ENCODE peak calls at places on chromosomes 11 and 22, in five cellular contexts. Z is stomach, A is suprapubic skin, V is adrenal gland, N is heart left ventricle. F is an unnamed sample.

GRCh38 chr11:889261-889660 is 21.3 kb downstream of the CHID1 start:
- DNase-seq in Z (no peak), A (no peak), V (no peak), N (no peak), F (no peak)

GRCh38 chr11:70230151-70230839 is 27.2 kb downstream of the FADD start:
- DNase-seq in Z (no peak), A (no peak), V (no peak), N (no peak), F (no peak)

GRCh38 chr11:23540101-23540561 is 679.9 kb upstream of the CCDC179 start:
- DNase-seq in Z (no peak), A (no peak), V (peak), N (no peak), F (no peak)

GRCh38 chr11:6455070-6455469 is 14.3 kb upstream of the HPX start:
- DNase-seq in Z (no peak), A (no peak), V (no peak), N (no peak), F (no peak)

GRCh38 chr11:19320764-19321163 is 80.0 kb upstream of the E2F8 start:
- DNase-seq in Z (no peak), A (no peak), V (no peak), N (no peak), F (peak)

GRCh38 chr11:108147150-108147549 is 25.8 kb downstream of the ACAT1 start:
- DNase-seq in Z (no peak), A (no peak), V (no peak), N (no peak), F (no peak)

GRCh38 chr11:128848815-128849455 is 18.2 kb downstream of the KCNJ1 start:
- DNase-seq in Z (peak), A (no peak), V (peak), N (peak), F (peak)

GRCh38 chr22:17846326-17846992 is 72.2 kb upstream of the BID start:
- DNase-seq in Z (no peak), A (no peak), V (peak), N (no peak), F (peak)

GRCh38 chr11:125408281-125408680 is 87.8 kb downstream of the FEZ1 start:
- DNase-seq in Z (no peak), A (peak), V (no peak), N (no peak), F (no peak)

GRCh38 chr22:37639070-37639760 is at the start of gene SH3BP1:
- DNase-seq in Z (peak), A (no peak), V (peak), N (peak), F (peak)

GRCh38 chr11:4118107-4118506 is 23.5 kb downstream of the RRM1 start:
- DNase-seq in Z (no peak), A (no peak), V (no peak), N (no peak), F (no peak)

GRCh38 chr11:29432719-29433325 is 584.0 kb downstream of the KCNA4 start:
- DNase-seq in Z (no peak), A (no peak), V (no peak), N (no peak), F (no peak)

GRCh38 chr11:115238086-115238485 is 266.1 kb downstream of the CADM1 start:
- DNase-seq in Z (no peak), A (no peak), V (no peak), N (no peak), F (no peak)

GRCh38 chr11:95375881-95376280 is 144.9 kb upstream of the SESN3 start:
- DNase-seq in Z (no peak), A (no peak), V (no peak), N (no peak), F (no peak)

GRCh38 chr11:11313902-11314692 is 39.0 kb downstream of the CSNK2A3 start:
- DNase-seq in Z (no peak), A (no peak), V (peak), N (peak), F (no peak)

GRCh38 chr11:11316651-11317050 is 36.4 kb downstream of the CSNK2A3 start:
- DNase-seq in Z (no peak), A (no peak), V (no peak), N (no peak), F (no peak)

GRCh38 chr11:11311169-11311568 is 41.9 kb downstream of the CSNK2A3 start:
- DNase-seq in Z (no peak), A (no peak), V (peak), N (no peak), F (no peak)

GRCh38 chr11:11312738-11313137 is 40.3 kb downstream of the CSNK2A3 start:
- DNase-seq in Z (no peak), A (no peak), V (no peak), N (no peak), F (no peak)

GRCh38 chr11:11313426-11313825 is 39.6 kb downstream of the CSNK2A3 start:
- DNase-seq in Z (no peak), A (no peak), V (peak), N (no peak), F (peak)
- H3K27ac ChIP-seq in Z (no peak), A (no peak), V (peak), N (peak), F (no peak)

GRCh38 chr22:50211147-50211546 is 10.3 kb downstream of the SELENOO start:
- DNase-seq in Z (no peak), A (no peak), V (no peak), N (no peak), F (no peak)

GRCh38 chr22:50208430-50208938 is 7.7 kb downstream of the SELENOO start:
- DNase-seq in Z (no peak), A (no peak), V (no peak), N (no peak), F (no peak)

GRCh38 chr22:50208939-50209892 is 8.4 kb downstream of the SELENOO start:
- DNase-seq in Z (no peak), A (no peak), V (peak), N (no peak), F (no peak)

GRCh38 chr22:50209893-50210292 is 9.1 kb downstream of the SELENOO start:
- DNase-seq in Z (peak), A (no peak), V (peak), N (peak), F (peak)

DNA sequence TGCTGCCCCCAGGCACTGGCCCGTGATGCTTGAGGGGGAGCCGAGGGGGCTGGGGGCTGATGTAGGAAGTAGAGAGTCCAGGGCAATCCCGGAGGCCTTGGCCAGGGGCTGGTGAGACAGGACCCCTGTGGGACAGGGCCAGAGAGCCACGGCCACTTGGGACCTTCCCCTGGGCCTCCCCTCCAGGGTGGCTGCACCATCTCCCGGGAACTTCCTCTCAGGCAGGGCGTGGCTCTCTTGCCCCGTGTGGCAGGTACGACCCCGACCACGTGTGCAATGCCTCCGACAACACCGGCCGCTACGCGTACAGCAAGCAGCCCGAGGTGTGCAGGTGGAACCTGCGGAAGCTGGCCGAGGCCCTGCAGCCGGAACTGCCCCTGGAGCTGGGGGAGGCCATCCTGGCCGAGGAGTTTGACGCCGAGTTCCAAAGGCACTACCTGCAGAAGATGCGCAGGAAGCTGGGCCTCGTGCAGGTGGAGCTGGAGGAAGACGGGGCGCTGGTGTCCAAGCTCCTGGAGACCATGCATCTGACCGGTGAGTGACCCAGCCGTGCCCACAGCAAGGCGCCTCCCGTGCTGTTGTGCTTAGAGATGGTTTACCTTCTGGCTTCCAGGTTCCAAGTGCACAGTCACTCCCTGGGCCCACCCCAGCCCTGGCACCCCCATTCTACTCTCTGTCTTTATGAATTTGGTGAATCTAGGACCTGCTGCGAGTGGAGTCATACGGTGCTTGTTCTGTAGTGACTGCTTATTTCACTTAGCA is 9.7 kb downstream of the SELENOO start:
- DNase-seq in Z (no peak), A (no peak), V (no peak), N (no peak), F (no peak)
- TF ChIP-seq POLR2A in Z (no peak), A (no peak), V (no peak), N (no peak), F (no peak)

GRCh38 chr22:26753125-26753862 is 95.9 kb downstream of the MIAT start:
- DNase-seq in Z (no peak), A (no peak), V (no peak), N (no peak), F (no peak)
- TF ChIP-seq CTCF in Z (no peak), A (no peak), V (no peak), N (no peak), F (no peak)

GRCh38 chr11:111920908-111921307 is 2.2 kb downstream of the C11orf52 start:
- DNase-seq in Z (no peak), A (no peak), V (no peak), N (no peak), F (no peak)

GRCh38 chr11:111925953-111926352 is 7.2 kb downstream of the C11orf52 start:
- DNase-seq in Z (no peak), A (no peak), V (no peak), N (no peak), F (no peak)

GRCh38 chr11:111922803-111923202 is 4.1 kb downstream of the C11orf52 start:
- DNase-seq in Z (peak), A (no peak), V (peak), N (no peak), F (peak)

GRCh38 chr11:111923951-111924350 is 5.2 kb downstream of the C11orf52 start:
- DNase-seq in Z (no peak), A (no peak), V (no peak), N (no peak), F (no peak)

DNA sequence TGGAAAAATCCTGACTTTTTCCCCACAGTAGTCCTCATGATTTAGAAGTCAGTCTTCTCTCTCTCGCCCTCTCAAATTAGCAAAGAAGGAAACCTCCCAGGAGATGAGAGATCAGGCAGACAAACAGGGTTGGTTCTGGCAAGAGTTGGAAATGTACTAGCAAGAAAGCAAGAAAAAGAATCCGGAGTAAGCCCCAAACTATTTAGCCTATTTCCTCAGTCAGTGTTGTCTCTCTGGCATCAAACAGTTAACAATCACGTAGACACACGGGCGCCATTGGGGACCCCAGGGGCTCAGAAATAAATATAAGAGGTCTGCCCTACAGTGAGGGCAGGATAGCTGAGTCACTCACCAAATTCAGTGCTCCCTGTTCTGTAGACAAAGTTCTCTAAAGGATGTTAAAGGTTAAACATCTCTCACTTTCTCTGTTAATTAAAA is 4.7 kb downstream of the C11orf52 start:
- DNase-seq in Z (no peak), A (no peak), V (no peak), N (no peak), F (no peak)
- H3K27ac ChIP-seq in Z (peak), A (peak), V (peak), N (peak), F (peak)

DNA sequence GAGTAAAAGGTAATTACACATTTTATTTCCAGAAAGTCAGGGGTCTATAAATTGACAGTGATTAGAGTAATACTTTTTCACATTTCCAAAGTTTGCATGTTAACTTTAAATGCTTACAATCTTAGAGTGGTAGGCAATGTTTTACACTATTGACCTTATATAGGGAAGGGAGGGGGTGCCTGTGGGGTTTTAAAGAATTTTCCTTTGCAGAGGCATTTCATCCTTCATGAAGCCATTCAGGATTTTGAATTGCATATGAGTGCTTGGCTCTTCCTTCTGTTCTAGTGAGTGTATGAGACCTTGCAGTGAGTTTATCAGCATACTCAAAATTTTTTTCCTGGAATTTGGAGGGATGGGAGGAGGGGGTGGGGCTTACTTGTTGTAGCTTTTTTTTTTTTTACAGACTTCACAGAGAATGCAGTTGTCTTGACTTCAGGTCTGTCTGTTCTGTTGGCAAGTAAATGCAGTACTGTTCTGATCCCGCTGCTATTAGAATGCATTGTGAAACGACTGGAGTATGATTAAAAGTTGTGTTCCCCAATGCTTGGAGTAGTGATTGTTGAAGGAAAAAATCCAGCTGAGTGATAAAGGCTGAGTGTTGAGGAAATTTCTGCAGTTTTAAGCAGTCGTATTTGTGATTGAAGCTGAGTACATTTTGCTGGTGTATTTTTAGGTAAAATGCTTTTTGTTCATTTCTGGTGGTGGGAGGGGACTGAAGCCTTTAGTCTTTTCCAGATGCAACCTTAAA is 5.3 kb downstream of the MALAT1 start:
- DNase-seq in Z (no peak), A (no peak), V (peak), N (no peak), F (no peak)
- TF ChIP-seq POLR2A in Z (peak), A (peak), V (peak), N (peak), F (no peak)

GRCh38 chr11:130603585-130603906 is 155.1 kb downstream of the ADAMTS15 start:
- DNase-seq in Z (no peak), A (no peak), V (no peak), N (no peak), F (no peak)
- TF ChIP-seq CTCF in Z (no peak), A (no peak), V (no peak), N (no peak), F (no peak)

F was measured in thyroid gland.